ENCODE peak calls at places on chromosomes 13 and 19, in eight cellular contexts. X is cardiac muscle cell, A is sigmoid colon, I is neural progenitor cell, S is fibroblast of mammary gland, D is tibial artery, T is neural crest cell, H is fibroblast of villous mesenchyme. Q is an unnamed sample.

GRCh38 chr13:71602327-71602726 is 264.7 kb downstream of the DACH1 start:
- DNase-seq in X (no peak), D (no peak), S (no peak), T (no peak), I (no peak), A (no peak), H (no peak), Q (no peak)

GRCh38 chr13:100543872-100544602 is 44.6 kb downstream of the GGACT start:
- DNase-seq in X (no peak), H (no peak), T (no peak), S (no peak), D (peak), A (no peak), I (no peak), Q (no peak)

GRCh38 chr13:111111376-111111937 is 3.7 kb upstream of the ARHGEF7 start:
- DNase-seq in A (no peak), S (no peak), D (peak), H (no peak), T (no peak), X (no peak), I (no peak), Q (no peak)

GRCh38 chr19:42111811-42112210 is 20.4 kb downstream of the POU2F2 start:
- DNase-seq in A (no peak), I (no peak), S (peak), T (no peak), D (no peak), X (no peak), H (no peak), Q (no peak)

GRCh38 chr13:109389892-109390345 is 396.5 kb downstream of the IRS2 start:
- DNase-seq in X (no peak), T (no peak), I (no peak), S (peak), A (no peak), H (peak), D (no peak), Q (no peak)

GRCh38 chr13:28401303-28402056 is 93.4 kb downstream of the FLT1 start:
- DNase-seq in A (no peak), S (peak), D (no peak), H (peak), T (no peak), I (no peak), X (no peak), Q (no peak)

GRCh38 chr19:55699221-55699620 is 24.2 kb downstream of the EPN1 start:
- DNase-seq in A (peak), H (no peak), S (no peak), D (peak), T (no peak), I (no peak), X (no peak), Q (no peak)

GRCh38 chr13:36920612-36921185 is 661 bp upstream of the SMAD9 start:
- DNase-seq in D (no peak), T (no peak), X (peak), A (no peak), H (no peak), I (peak), S (no peak), Q (no peak)

GRCh38 chr19:3131168-3131567 is 4.7 kb upstream of the GNA15 start:
- DNase-seq in H (no peak), D (no peak), X (no peak), A (no peak), T (no peak), I (no peak), S (no peak), Q (no peak)

GRCh38 chr13:114161644-114162532 is 17.2 kb upstream of the CFAP97D2 start:
- DNase-seq in S (peak), X (no peak), T (no peak), H (peak), D (peak), I (no peak), A (no peak), Q (no peak)

DNA sequence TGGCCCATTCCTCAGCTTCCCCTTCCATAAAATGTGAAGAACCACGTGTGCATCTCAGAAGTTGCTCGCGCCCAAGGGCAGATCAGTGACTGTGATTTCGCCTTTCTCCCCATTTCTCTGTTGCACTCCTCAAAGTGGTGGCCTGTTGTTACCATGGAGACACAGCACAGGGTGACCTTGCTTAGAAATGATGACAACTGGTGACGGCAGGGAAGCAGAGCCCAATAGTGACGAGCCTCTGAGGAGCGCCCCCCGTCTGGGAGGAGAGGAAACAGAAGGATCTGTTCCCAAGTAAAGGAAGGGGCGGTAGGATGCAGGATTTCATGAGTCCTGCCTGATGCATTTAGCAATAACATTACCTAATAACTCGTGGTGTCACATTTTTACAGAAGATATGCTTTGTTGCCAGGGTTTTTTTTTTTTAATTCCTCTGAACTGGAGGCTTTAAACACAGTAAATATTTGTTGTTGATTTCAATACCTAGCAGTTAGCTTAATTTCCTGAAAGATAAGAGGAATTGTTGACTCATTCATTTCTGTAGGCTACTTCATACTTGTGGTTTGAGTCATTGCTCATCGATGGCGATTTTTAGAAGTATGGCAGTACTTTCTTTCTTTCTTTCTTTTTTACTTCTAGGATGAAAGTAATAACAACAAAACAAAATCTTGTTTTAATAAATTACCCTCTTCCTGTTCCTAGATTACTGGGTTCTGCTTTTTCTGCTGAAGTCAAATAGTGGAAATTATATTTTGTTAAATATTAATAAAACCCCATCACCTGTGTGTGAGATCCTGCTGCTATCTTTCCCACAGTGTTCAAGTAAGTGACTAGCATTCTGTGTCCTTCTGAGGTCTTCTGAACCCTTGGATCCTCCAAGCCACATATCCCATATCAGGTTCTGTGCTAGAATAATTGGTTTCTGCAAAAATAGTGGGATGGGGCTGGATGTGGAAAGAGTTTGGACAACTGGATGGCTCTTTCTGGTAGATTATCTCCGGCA is 36.0 kb downstream of the MBNL2 start:
- DNase-seq in D (peak), T (no peak), S (peak), A (peak), X (no peak), H (peak), I (peak), Q (no peak)
- TF ChIP-seq CTCF in D (no peak), T (no peak), S (peak), A (no peak), X (peak), H (peak), I (peak), Q (no peak)

GRCh38 chr19:897442-898039 is 4.3 kb downstream of the RNU6-9 start:
- DNase-seq in X (no peak), D (no peak), H (no peak), I (peak), T (no peak), A (no peak), S (no peak), Q (no peak)
- TF ChIP-seq CTCF in X (peak), D (no peak), H (peak), I (peak), T (no peak), A (no peak), S (no peak), Q (peak)

GRCh38 chr19:18439910-18440237 is 1.9 kb upstream of the ISYNA1 start:
- DNase-seq in T (no peak), D (no peak), A (no peak), I (no peak), X (no peak), H (no peak), S (no peak), Q (no peak)

GRCh38 chr19:18441804-18442788 is 4.2 kb upstream of the ISYNA1 start:
- DNase-seq in A (no peak), S (no peak), X (no peak), H (no peak), T (no peak), I (no peak), D (no peak), Q (no peak)

GRCh38 chr19:18440936-18441803 is 3.2 kb upstream of the ISYNA1 start:
- DNase-seq in I (no peak), D (no peak), H (no peak), X (no peak), T (no peak), S (no peak), A (no peak), Q (no peak)

GRCh38 chr19:18439025-18439909 is 1.3 kb upstream of the ISYNA1 start:
- DNase-seq in T (no peak), D (no peak), A (no peak), H (peak), S (peak), X (no peak), I (peak), Q (no peak)

GRCh38 chr19:18440421-18440877 is 2.5 kb upstream of the ISYNA1 start:
- DNase-seq in S (no peak), A (no peak), T (no peak), X (peak), D (no peak), I (no peak), H (no peak), Q (no peak)
- TF ChIP-seq CTCF in S (peak), A (no peak), T (peak), X (peak), D (peak), I (peak), H (peak), Q (no peak)

DNA sequence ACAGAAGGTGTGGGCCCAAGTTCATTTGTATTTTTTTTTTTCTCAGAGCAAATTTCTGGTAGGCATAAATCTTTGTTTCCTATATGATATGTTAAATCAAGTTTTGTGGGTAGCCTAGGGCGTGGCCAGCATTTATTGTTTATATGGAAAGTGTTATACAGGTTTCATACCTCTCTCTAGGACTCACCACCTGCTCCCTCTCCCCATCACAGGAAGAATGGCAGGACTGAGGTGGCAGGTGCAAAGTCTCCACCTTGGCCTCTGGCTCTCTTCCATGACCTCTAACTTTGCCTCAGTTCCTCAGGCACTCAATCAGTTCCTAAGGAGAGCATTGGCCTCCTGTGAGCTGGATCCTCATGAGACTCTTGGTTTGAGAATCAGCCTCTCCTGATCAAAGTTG is 172.3 kb upstream of the TSC22D1 start:
- DNase-seq in T (no peak), A (no peak), D (no peak), I (no peak), S (no peak), H (no peak), X (no peak), Q (no peak)
- TF ChIP-seq CTCF in T (no peak), A (no peak), D (no peak), I (no peak), S (no peak), H (no peak), X (no peak), Q (no peak)

GRCh38 chr13:31956944-31957644 is 74.5 kb upstream of the FRY start:
- DNase-seq in X (no peak), D (no peak), A (no peak), H (peak), I (no peak), T (no peak), S (no peak), Q (no peak)
- TF ChIP-seq CTCF in X (no peak), D (no peak), A (no peak), H (no peak), I (no peak), T (no peak), S (no peak), Q (no peak)